ENCODE peak calls at places on chromosomes 12 and 14, in eight cellular contexts. E, T, O, L, Q, Y, N and X are unnamed samples.

GRCh38 chr12:120015313-120015712 is 26.3 kb downstream of the BICDL1 start:
- DNase-seq in E (no peak), T (peak; percentile 20), O (no peak), L (no peak), Q (no peak), Y (no peak), N (no peak), X (no peak)

GRCh38 chr12:50689437-50689836 is 74.5 kb upstream of the ATF1 start:
- DNase-seq in E (no peak), T (no peak), O (no peak), L (peak; percentile 33), Q (no peak), Y (no peak), N (no peak), X (no peak)

GRCh38 chr14:23069413-23069806 is 12.1 kb upstream of the CDH24 start:
- DNase-seq in E (no peak), T (no peak), O (no peak), L (no peak), Q (no peak), Y (no peak), N (no peak), X (no peak)

GRCh38 chr12:54680374-54680773 is 32.2 kb upstream of the DCD start:
- DNase-seq in E (no peak), T (no peak), O (no peak), L (peak; percentile 18), Q (no peak), Y (peak; percentile 28), N (no peak), X (no peak)

GRCh38 chr12:26092706-26093105 is 32.1 kb downstream of the BHLHE41 start:
- DNase-seq in E (no peak), T (no peak), O (no peak), L (no peak), Q (no peak), Y (no peak), N (no peak), X (no peak)

GRCh38 chr14:23984891-23985607 is 3.7 kb upstream of the DHRS4L2 start:
- DNase-seq in E (no peak), T (no peak), O (no peak), L (no peak), Q (no peak), Y (peak; percentile 12), N (peak; percentile 91), X (peak; percentile 90)

GRCh38 chr12:104317538-104318210 is 14.1 kb downstream of the EID3 start:
- DNase-seq in E (no peak), T (no peak), O (no peak), L (no peak), Q (no peak), Y (no peak), N (no peak), X (no peak)

GRCh38 chr12:20646239-20646827 is 48.8 kb upstream of the SLCO1C1 start:
- DNase-seq in E (no peak), T (no peak), O (no peak), L (peak; percentile 43), Q (no peak), Y (peak; percentile 36), N (peak; percentile 65), X (peak; percentile 71)

GRCh38 chr12:30098677-30099076 is 314.9 kb upstream of the TMTC1 start:
- DNase-seq in E (no peak), T (no peak), O (no peak), L (no peak), Q (no peak), Y (no peak), N (no peak), X (no peak)

GRCh38 chr12:56029166-56029519 is 8.3 kb downstream of the IKZF4 start:
- DNase-seq in E (no peak), T (no peak), O (no peak), L (no peak), Q (no peak), Y (no peak), N (peak; percentile 54), X (peak; percentile 51)

GRCh38 chr12:78149459-78149858 is 318.8 kb downstream of the NAV3 start:
- DNase-seq in E (no peak), T (no peak), O (no peak), L (no peak), Q (no peak), Y (no peak), N (peak; percentile 9), X (peak; percentile 39)

GRCh38 chr14:71362920-71363584 is 455.8 kb downstream of the PCNX1 start:
- DNase-seq in E (no peak), T (no peak), O (no peak), L (no peak), Q (no peak), Y (peak; percentile 14), N (peak; percentile 88), X (peak; percentile 88)

GRCh38 chr12:63822352-63822751 is 22.1 kb upstream of the SRGAP1 start:
- DNase-seq in E (no peak), T (no peak), O (no peak), L (no peak), Q (no peak), Y (no peak), N (peak; percentile 41), X (peak; percentile 46)

GRCh38 chr14:99280852-99281251 is 8.9 kb upstream of the BCL11B start:
- DNase-seq in E (no peak), T (no peak), O (no peak), L (no peak), Q (no peak), Y (no peak), N (no peak), X (no peak)

GRCh38 chr14:76768201-76768656 is 7.0 kb downstream of the VASH1 start:
- DNase-seq in E (peak; percentile 58), T (peak; percentile 77), O (no peak), L (peak; percentile 71), Q (peak; percentile 98), Y (no peak), N (no peak), X (no peak)

GRCh38 chr12:107570721-107571120 is 114.9 kb upstream of the PWP1 start:
- DNase-seq in E (no peak), T (no peak), O (no peak), L (no peak), Q (no peak), Y (peak; percentile 48), N (peak; percentile 9), X (peak; percentile 49)

GRCh38 chr14:96194657-96195431 is 9.8 kb upstream of the BDKRB2 start:
- DNase-seq in E (no peak), T (no peak), O (no peak), L (no peak), Q (no peak), Y (no peak), N (no peak), X (no peak)

GRCh38 chr12:49644620-49644994 is 21.2 kb downstream of the PRPF40B start:
- DNase-seq in E (peak; percentile 64), T (peak; percentile 77), O (peak; percentile 63), L (peak; percentile 90), Q (peak; percentile 61), Y (peak; percentile 46), N (peak; percentile 79), X (peak; percentile 81)

GRCh38 chr14:67446371-67447032 is 34.5 kb upstream of the PLEK2 start:
- DNase-seq in E (no peak), T (no peak), O (no peak), L (no peak), Q (no peak), Y (no peak), N (no peak), X (no peak)

GRCh38 chr12:95322335-95322734 is 104.7 kb downstream of the VEZT start:
- DNase-seq in E (no peak), T (no peak), O (no peak), L (no peak), Q (no peak), Y (no peak), N (peak; percentile 54), X (no peak)

GRCh38 chr12:96352161-96352835 is 47.9 kb downstream of the CDK17 start:
- DNase-seq in E (no peak), T (no peak), O (no peak), L (peak; percentile 17), Q (no peak), Y (no peak), N (no peak), X (no peak)

GRCh38 chr12:80598004-80598606 is 109.3 kb upstream of the MYF6 start:
- DNase-seq in E (no peak), T (no peak), O (no peak), L (peak; percentile 30), Q (no peak), Y (peak; percentile 42), N (peak; percentile 83), X (peak; percentile 81)

GRCh38 chr12:62347922-62348650 is 87.9 kb downstream of the USP15 start:
- DNase-seq in E (no peak), T (no peak), O (no peak), L (no peak), Q (no peak), Y (no peak), N (peak; percentile 39), X (no peak)

GRCh38 chr14:51129130-51129529 is 34.2 kb upstream of the TRIM9 start:
- DNase-seq in E (no peak), T (no peak), O (no peak), L (no peak), Q (no peak), Y (no peak), N (no peak), X (no peak)

GRCh38 chr12:51086933-51087332 is 3.5 kb upstream of the CSRNP2 start:
- DNase-seq in E (no peak), T (no peak), O (no peak), L (no peak), Q (no peak), Y (no peak), N (no peak), X (no peak)